ENCODE peak calls at places on chromosomes 16 and 17, in eight cellular contexts. H, U, D, L, Y, G, T and Q are unnamed samples.

GRCh38 chr16:10339777-10340752 is 45.8 kb upstream of the ATF7IP2 start:
- DNase-seq in Y (no peak), G (no peak), T (no peak), U (no peak), L (no peak), H (no peak), D (no peak), Q (no peak)

GRCh38 chr17:21357696-21358095 is 18.5 kb upstream of the KCNJ12 start:
- DNase-seq in G (peak), U (no peak), T (no peak), D (no peak), H (no peak), L (no peak), Y (no peak), Q (no peak)

GRCh38 chr17:17114592-17115225 is 72.5 kb downstream of the MPRIP start:
- DNase-seq in G (peak), Y (no peak), L (no peak), U (no peak), T (no peak), D (no peak), H (peak), Q (no peak)

GRCh38 chr17:2222901-2223616 is 80.5 kb downstream of the SMG6 start:
- DNase-seq in T (no peak), Y (peak), G (no peak), L (peak), U (peak), H (peak), D (peak), Q (peak)

GRCh38 chr17:61201211-61201610 is 198.4 kb upstream of the TBX2 start:
- DNase-seq in H (peak), G (no peak), U (peak), D (peak), T (no peak), L (no peak), Y (peak), Q (peak)

GRCh38 chr17:74652020-74652419 is 28.5 kb upstream of the CD300E start:
- DNase-seq in U (no peak), T (no peak), G (no peak), H (no peak), D (no peak), Y (no peak), L (no peak), Q (no peak)

GRCh38 chr16:5071681-5072333 is at the start of gene ALG1:
- DNase-seq in T (peak), Y (peak), G (peak), D (peak), L (peak), H (peak), U (peak), Q (peak)

GRCh38 chr16:29022196-29022595 is 37.3 kb downstream of the LAT start:
- DNase-seq in T (no peak), Y (no peak), H (no peak), G (no peak), L (no peak), D (no peak), U (no peak), Q (no peak)

GRCh38 chr17:17808706-17809432 is 27.9 kb downstream of the SREBF1 start:
- DNase-seq in T (no peak), H (peak), G (no peak), L (no peak), D (no peak), Y (peak), U (peak), Q (no peak)

GRCh38 chr16:14302031-14302398 is 230.9 kb downstream of the MRTFB start:
- DNase-seq in H (peak), U (peak), D (no peak), T (no peak), Y (peak), G (peak), L (no peak), Q (peak)

GRCh38 chr16:46857261-46857962 is 26.4 kb upstream of the C16orf87 start:
- DNase-seq in T (no peak), U (peak), H (peak), Y (peak), D (peak), G (no peak), L (peak), Q (peak)

GRCh38 chr16:959232-960040 is 11.3 kb downstream of the LMF1 start:
- DNase-seq in U (no peak), Y (no peak), D (no peak), T (no peak), H (no peak), L (peak), G (peak), Q (no peak)
- TF ChIP-seq CTCF in U (no peak), Y (no peak), D (no peak), T (no peak), H (no peak), L (no peak), G (no peak), Q (no peak)

GRCh38 chr17:36068524-36068923 is 4.5 kb downstream of the CCL18 start:
- DNase-seq in U (no peak), L (no peak), T (no peak), H (no peak), D (no peak), Y (no peak), G (no peak), Q (no peak)
- TF ChIP-seq CTCF in U (no peak), L (no peak), T (no peak), H (no peak), D (no peak), Y (no peak), G (no peak), Q (no peak)

GRCh38 chr16:75640598-75640997 is 6.9 kb downstream of the KARS1 start:
- DNase-seq in Y (no peak), G (no peak), D (no peak), T (no peak), U (no peak), H (no peak), L (no peak), Q (peak)

GRCh38 chr16:75648265-75649076 is 898 bp downstream of the TERF2IP start:
- DNase-seq in D (no peak), U (peak), G (peak), L (peak), Y (peak), T (no peak), H (peak), Q (peak)

GRCh38 chr16:75647138-75647491 is 350 bp downstream of the KARS1 start:
- DNase-seq in U (no peak), Y (no peak), G (no peak), D (no peak), T (no peak), H (no peak), L (no peak), Q (no peak)

GRCh38 chr16:75647492-75648264 is at the start of the genes KARS1 and TERF2IP:
- DNase-seq in U (peak), L (peak), D (peak), G (peak), T (peak), Y (peak), H (peak), Q (peak)

GRCh38 chr16:75644240-75645012 is 3.0 kb downstream of the KARS1 start:
- DNase-seq in H (no peak), Y (no peak), L (no peak), U (no peak), T (no peak), G (no peak), D (no peak), Q (no peak)
- TF ChIP-seq CTCF in H (no peak), Y (peak), L (no peak), U (no peak), T (peak), G (no peak), D (no peak), Q (no peak)

DNA sequence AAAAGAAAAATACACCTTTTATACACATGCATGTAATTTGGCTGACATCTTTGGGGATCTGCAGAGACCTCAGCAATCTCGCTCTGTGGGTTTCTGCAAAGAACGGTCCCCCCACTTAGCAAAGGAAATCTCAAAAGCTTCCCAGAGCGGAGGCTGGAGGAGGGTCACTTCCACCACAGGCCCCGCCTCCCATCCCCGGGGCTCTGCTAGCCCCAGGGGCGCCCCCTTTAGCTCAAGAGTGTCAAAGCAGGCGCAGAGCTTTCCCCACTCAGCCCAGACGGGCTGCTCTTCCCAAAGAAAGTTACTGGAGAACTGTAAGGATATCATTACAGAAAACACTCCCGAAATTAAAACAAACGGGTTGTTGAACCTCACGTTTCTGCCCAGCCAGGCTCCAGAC is 11.4 kb downstream of the SLC13A5 start:
- DNase-seq in U (peak), H (no peak), Y (peak), L (no peak), G (no peak), T (no peak), D (no peak), Q (peak)
- TF ChIP-seq CTCF in U (peak), H (peak), Y (peak), L (no peak), G (peak), T (no peak), D (peak), Q (peak)

GRCh38 chr16:69107311-69107962 is 2.0 kb downstream of the HAS3 start:
- DNase-seq in U (no peak), G (peak), Y (peak), L (no peak), T (no peak), H (peak), D (no peak), Q (peak)
- TF ChIP-seq CTCF in U (no peak), G (no peak), Y (no peak), L (no peak), T (no peak), H (no peak), D (no peak), Q (no peak)